ENCODE peak calls at places on chromosomes 6 and 20, in four cellular contexts. S is lower leg skin, L is A549, H is spleen. K is an unnamed sample.

GRCh38 chr6:128138694-128139093 is 237.8 kb upstream of the THEMIS start:
- DNase-seq in L (no peak), S (no peak), H (no peak), K (no peak)

GRCh38 chr6:11428895-11429294 is 108.7 kb upstream of the TMEM170B start:
- DNase-seq in S (no peak), H (no peak), L (no peak), K (no peak)

GRCh38 chr6:93416575-93417420 is 2.6 kb downstream of the EPHA7 start:
- DNase-seq in H (peak), L (peak), S (peak), K (no peak)

GRCh38 chr6:168756009-168756634 is 315.1 kb downstream of the SMOC2 start:
- DNase-seq in L (no peak), S (no peak), H (no peak), K (no peak)

GRCh38 chr6:129280719-129281118 is 397.8 kb downstream of the LAMA2 start:
- DNase-seq in S (no peak), H (no peak), L (no peak), K (no peak)

GRCh38 chr20:31637660-31638059 is at the start of gene COX4I2:
- DNase-seq in H (no peak), L (no peak), S (no peak), K (no peak)

GRCh38 chr6:26172496-26172958 is 85.3 kb downstream of the HFE start:
- DNase-seq in H (no peak), L (no peak), S (peak), K (peak)

GRCh38 chr6:113854531-113855499 is 2.3 kb upstream of the MARCKS start:
- DNase-seq in L (peak), S (peak), H (peak), K (peak)

GRCh38 chr6:98834060-98835031 is at the start of gene POU3F2:
- DNase-seq in L (peak), H (peak), S (peak), K (peak)

GRCh38 chr20:54429364-54429763 is 46.0 kb upstream of the DOK5 start:
- DNase-seq in S (no peak), L (no peak), H (no peak), K (no peak)

GRCh38 chr6:148525453-148525852 is 182.8 kb downstream of the SASH1 start:
- DNase-seq in S (no peak), H (no peak), L (no peak), K (no peak)

GRCh38 chr6:14924126-14925024 is 321.5 kb upstream of the JARID2 start:
- DNase-seq in L (no peak), H (no peak), S (no peak), K (no peak)
- TF ChIP-seq POLR2A in L (no peak), H (no peak), S (no peak), K (no peak)

DNA sequence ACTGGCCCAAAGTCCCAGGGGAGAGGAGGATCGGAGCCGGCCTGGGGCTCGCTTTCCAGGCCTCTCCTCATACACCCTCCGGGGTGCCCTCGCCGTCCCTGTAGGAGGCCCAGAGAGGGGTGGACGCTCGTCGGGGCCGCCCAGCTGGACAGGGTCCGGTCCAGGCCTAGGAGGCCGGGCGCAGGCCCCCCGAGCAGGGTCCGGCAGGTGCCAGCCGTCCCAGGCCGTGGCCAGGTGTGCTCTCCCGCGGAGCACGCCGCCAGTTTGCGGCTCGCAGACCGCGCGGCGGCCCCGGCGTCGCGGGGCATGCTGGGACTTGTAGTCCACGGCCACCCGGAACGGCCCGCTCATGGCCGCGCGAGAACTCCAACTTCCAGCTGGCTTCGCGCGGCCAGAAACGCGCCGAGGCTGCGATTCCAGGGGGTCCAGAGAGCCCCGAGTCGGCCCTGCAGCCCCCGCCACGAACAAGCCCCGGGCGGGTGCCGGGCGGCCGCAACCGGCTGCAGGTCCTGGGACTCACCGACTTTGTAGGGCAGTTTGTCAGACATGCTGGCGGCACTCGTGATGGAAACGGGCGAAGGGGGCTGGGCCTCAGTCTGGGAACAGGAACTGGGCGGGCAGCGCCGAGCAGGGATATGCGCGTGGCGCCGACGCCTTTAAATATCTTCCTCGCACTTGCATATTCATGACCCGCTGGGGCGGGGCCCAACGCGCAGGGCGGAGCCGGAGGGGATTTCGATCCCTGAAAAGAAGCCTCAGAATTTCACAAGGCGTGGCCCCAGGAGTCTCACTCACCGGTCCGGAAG is at the start of gene AHCY:
- DNase-seq in L (peak), H (peak), S (peak), K (peak)
- TF ChIP-seq POLR2A in L (peak), H (peak), S (no peak), K (peak)

DNA sequence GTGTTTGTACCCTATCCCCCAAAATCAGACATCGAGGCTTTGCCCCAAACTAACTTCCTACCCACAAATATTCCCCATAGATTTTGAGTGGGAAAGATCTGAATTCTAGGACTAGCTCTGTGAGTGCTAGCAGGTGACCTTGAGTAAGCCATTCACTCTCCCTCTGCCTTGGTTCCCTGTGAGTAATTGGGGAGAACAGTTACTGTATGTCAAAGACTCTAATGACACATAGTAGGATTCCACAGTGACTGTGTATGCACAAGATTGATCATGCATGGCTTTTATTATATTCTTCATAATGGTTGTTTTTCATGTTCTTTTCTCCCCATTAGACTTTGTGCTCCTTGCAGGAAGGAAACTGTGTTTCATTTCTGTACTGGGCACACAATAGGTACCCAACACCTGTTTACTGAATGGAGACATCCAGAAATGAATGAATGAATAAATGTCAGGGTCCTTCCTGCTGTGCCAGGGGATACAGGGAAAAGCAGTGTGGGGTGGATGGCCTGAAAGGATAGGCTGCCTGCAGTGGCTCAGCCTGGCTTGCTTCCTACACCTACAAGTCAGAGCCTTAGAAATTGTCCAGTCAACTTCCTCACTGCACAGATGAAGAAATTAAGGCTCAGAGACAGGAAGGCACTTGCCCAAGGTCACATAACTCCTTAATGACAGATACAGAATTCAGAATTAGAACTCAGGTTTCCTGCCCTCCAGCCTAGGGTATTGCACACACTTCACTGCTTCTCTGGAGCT is 906 bp upstream of the TMEM151B start:
- DNase-seq in L (no peak), S (no peak), H (peak), K (peak)
- TF ChIP-seq POLR2A in L (no peak), S (no peak), H (no peak), K (no peak)

GRCh38 chr6:47309326-47310130 is at the start of gene TNFRSF21:
- DNase-seq in L (peak), H (peak), S (peak), K (peak)
- TF ChIP-seq POLR2A in L (peak), H (no peak), S (no peak), K (peak)

GRCh38 chr6:30102701-30103629 is 9.9 kb downstream of the TRIM31 start:
- DNase-seq in H (peak), L (peak), S (peak), K (peak)
- TF ChIP-seq POLR2A in H (no peak), L (no peak), S (no peak), K (no peak)